ENCODE peak calls at places on chromosomes 2 and 18, in ten cellular contexts. F, M, O, I, S, V, X, H, G and C are unnamed samples.

GRCh38 chr18:7855051-7855450 is 287.9 kb downstream of the PTPRM start:
- DNase-seq in F (no peak), M (no peak), O (no peak), I (no peak), S (no peak), V (no peak), X (no peak), H (no peak), G (no peak), C (no peak)

GRCh38 chr2:102736174-102736606 is 25.6 kb upstream of the TMEM182 start:
- DNase-seq in F (no peak), M (no peak), O (peak; percentile 52), I (no peak), S (peak; percentile 42), V (no peak), X (peak; percentile 26), H (no peak), G (peak; percentile 3), C (no peak)

GRCh38 chr2:240571314-240571973 is 3.2 kb downstream of the RNPEPL1 start:
- DNase-seq in F (peak; percentile 73), M (no peak), O (no peak), I (no peak), S (no peak), V (no peak), X (no peak), H (no peak), G (no peak), C (no peak)

GRCh38 chr2:150119860-150120259 is 367.6 kb downstream of the RND3 start:
- DNase-seq in F (no peak), M (no peak), O (no peak), I (no peak), S (no peak), V (no peak), X (no peak), H (no peak), G (no peak), C (no peak)

GRCh38 chr2:176330612-176331011 is 61.4 kb downstream of the MTX2 start:
- DNase-seq in F (no peak), M (no peak), O (no peak), I (no peak), S (no peak), V (no peak), X (no peak), H (no peak), G (no peak), C (no peak)

GRCh38 chr2:239109916-239110545 is 262.1 kb downstream of the TWIST2 start:
- DNase-seq in F (no peak), M (no peak), O (no peak), I (no peak), S (no peak), V (no peak), X (no peak), H (no peak), G (no peak), C (no peak)

GRCh38 chr18:2794159-2794558 is 52.6 kb upstream of the EMILIN2 start:
- DNase-seq in F (no peak), M (no peak), O (no peak), I (no peak), S (no peak), V (no peak), X (no peak), H (no peak), G (no peak), C (no peak)

GRCh38 chr2:9473308-9473984 is 905 bp upstream of the IAH1 start:
- DNase-seq in F (no peak), M (no peak), O (no peak), I (no peak), S (peak; percentile 32), V (peak; percentile 14), X (no peak), H (no peak), G (no peak), C (no peak)

GRCh38 chr2:46170611-46171385 is 126.4 kb upstream of the EPAS1 start:
- DNase-seq in F (no peak), M (no peak), O (no peak), I (no peak), S (no peak), V (no peak), X (no peak), H (no peak), G (no peak), C (peak; percentile 42)

GRCh38 chr2:57330447-57330846 is 716.2 kb upstream of the VRK2 start:
- DNase-seq in F (no peak), M (no peak), O (peak; percentile 11), I (no peak), S (peak; percentile 63), V (no peak), X (peak; percentile 4), H (no peak), G (no peak), C (no peak)

GRCh38 chr2:25654801-25655200 is 18.6 kb downstream of the DTNB start:
- DNase-seq in F (no peak), M (no peak), O (no peak), I (no peak), S (no peak), V (no peak), X (no peak), H (no peak), G (no peak), C (no peak)

GRCh38 chr2:229273384-229274338 is 2.6 kb upstream of the PID1 start:
- DNase-seq in F (no peak), M (no peak), O (peak; percentile 85), I (no peak), S (peak; percentile 89), V (no peak), X (peak; percentile 79), H (no peak), G (peak; percentile 30), C (peak; percentile 89)

GRCh38 chr2:28164280-28164801 is 228.3 kb upstream of the FOSL2 start:
- DNase-seq in F (no peak), M (no peak), O (no peak), I (no peak), S (no peak), V (no peak), X (peak; percentile 32), H (no peak), G (no peak), C (peak; percentile 91)

GRCh38 chr18:26477828-26478466 is 70.4 kb downstream of the KCTD1 start:
- DNase-seq in F (no peak), M (no peak), O (no peak), I (no peak), S (peak; percentile 80), V (no peak), X (no peak), H (no peak), G (no peak), C (peak; percentile 6)

GRCh38 chr2:43372386-43373081 is 146.1 kb upstream of the ZFP36L2 start:
- DNase-seq in F (no peak), M (no peak), O (no peak), I (no peak), S (no peak), V (no peak), X (no peak), H (no peak), G (no peak), C (no peak)

GRCh38 chr2:120244656-120245519 is 7.8 kb upstream of the RALB start:
- DNase-seq in F (peak; percentile 59), M (no peak), O (no peak), I (no peak), S (no peak), V (no peak), X (no peak), H (no peak), G (no peak), C (no peak)

GRCh38 chr2:137367361-137367760 is 596.9 kb upstream of the HNMT start:
- DNase-seq in F (no peak), M (no peak), O (peak; percentile 38), I (no peak), S (no peak), V (no peak), X (no peak), H (no peak), G (no peak), C (peak; percentile 68)

GRCh38 chr18:56672981-56673380 is 21.8 kb downstream of the WDR7 start:
- DNase-seq in F (no peak), M (no peak), O (no peak), I (no peak), S (no peak), V (no peak), X (no peak), H (no peak), G (no peak), C (no peak)

GRCh38 chr2:54341656-54342055 is 85.6 kb upstream of the TSPYL6 start:
- DNase-seq in F (no peak), M (no peak), O (peak; percentile 23), I (no peak), S (no peak), V (no peak), X (no peak), H (no peak), G (no peak), C (peak; percentile 37)

GRCh38 chr2:176126929-176127768 is 2.4 kb upstream of the HOXD8 start:
- DNase-seq in F (no peak), M (peak; percentile 24), O (peak; percentile 80), I (no peak), S (peak; percentile 67), V (peak; percentile 51), X (peak; percentile 56), H (no peak), G (peak; percentile 58), C (peak; percentile 50)

GRCh38 chr2:151907933-151908882 is 80.0 kb upstream of the ARL5A start:
- DNase-seq in F (no peak), M (no peak), O (no peak), I (no peak), S (no peak), V (no peak), X (no peak), H (no peak), G (no peak), C (no peak)

GRCh38 chr2:150538582-150539236 is 51.2 kb upstream of the RND3 start:
- DNase-seq in F (no peak), M (no peak), O (peak; percentile 82), I (no peak), S (no peak), V (no peak), X (peak; percentile 52), H (no peak), G (no peak), C (peak; percentile 74)

GRCh38 chr2:112709703-112710102 is 11.1 kb upstream of the NT5DC4 start:
- DNase-seq in F (no peak), M (no peak), O (no peak), I (no peak), S (no peak), V (no peak), X (no peak), H (no peak), G (no peak), C (no peak)

GRCh38 chr2:41598161-41598894 is 449.5 kb upstream of the PKDCC start:
- DNase-seq in F (no peak), M (no peak), O (peak; percentile 31), I (no peak), S (no peak), V (no peak), X (no peak), H (no peak), G (no peak), C (no peak)

GRCh38 chr18:72808688-72809087 is 59.1 kb downstream of the NETO1 start:
- DNase-seq in F (no peak), M (no peak), O (no peak), I (no peak), S (no peak), V (no peak), X (no peak), H (no peak), G (no peak), C (no peak)

GRCh38 chr2:164624296-164624695 is 3.0 kb upstream of the GRB14 start:
- DNase-seq in F (no peak), M (no peak), O (no peak), I (no peak), S (no peak), V (no peak), X (no peak), H (no peak), G (no peak), C (no peak)

GRCh38 chr2:37168217-37168981 is 11.6 kb upstream of the EIF2AK2 start:
- DNase-seq in F (no peak), M (no peak), O (peak; percentile 58), I (no peak), S (peak; percentile 64), V (peak; percentile 24), X (peak; percentile 71), H (no peak), G (no peak), C (peak; percentile 54)

GRCh38 chr2:111896576-111896975 is 1.8 kb upstream of the MERTK start:
- DNase-seq in F (no peak), M (no peak), O (no peak), I (no peak), S (no peak), V (no peak), X (peak; percentile 0), H (no peak), G (no peak), C (no peak)